ENCODE peak calls at places on chromosomes 4 and X, in six cellular contexts. One of them, this sample, is unnamed.

GRCh38 chrX:134676440-134676839 is 18.2 kb upstream of the PLAC1 start:
- DNase-seq in body of pancreas: no peak
- DNase-seq in choroid plexus epithelial cell: peak
- DNase-seq in esophagus muscularis mucosa: no peak
- DNase-seq in astrocyte: peak
- DNase-seq in psoas muscle: no peak
- DNase-seq in this sample: peak

GRCh38 chr4:3830774-3831528 is 64.8 kb downstream of the ADRA2C start:
- DNase-seq in body of pancreas: peak
- DNase-seq in choroid plexus epithelial cell: no peak
- DNase-seq in esophagus muscularis mucosa: no peak
- DNase-seq in astrocyte: no peak
- DNase-seq in psoas muscle: no peak
- DNase-seq in this sample: no peak

GRCh38 chr4:123244233-123244632 is 152.4 kb upstream of the SPRY1 start:
- DNase-seq in body of pancreas: peak
- DNase-seq in choroid plexus epithelial cell: peak
- DNase-seq in esophagus muscularis mucosa: no peak
- DNase-seq in astrocyte: no peak
- DNase-seq in psoas muscle: peak
- DNase-seq in this sample: no peak

GRCh38 chr4:2803624-2804448 is 11.0 kb downstream of the SH3BP2 start:
- DNase-seq in body of pancreas: peak
- DNase-seq in choroid plexus epithelial cell: no peak
- DNase-seq in esophagus muscularis mucosa: no peak
- DNase-seq in astrocyte: no peak
- DNase-seq in psoas muscle: peak
- DNase-seq in this sample: no peak

GRCh38 chrX:112067601-112068000 is 15.0 kb downstream of the TRPC5 start:
- DNase-seq in body of pancreas: no peak
- DNase-seq in choroid plexus epithelial cell: no peak
- DNase-seq in esophagus muscularis mucosa: no peak
- DNase-seq in astrocyte: no peak
- DNase-seq in psoas muscle: no peak
- DNase-seq in this sample: no peak

GRCh38 chr4:25637581-25638220 is 17.9 kb upstream of the SLC34A2 start:
- DNase-seq in body of pancreas: no peak
- DNase-seq in choroid plexus epithelial cell: no peak
- DNase-seq in esophagus muscularis mucosa: no peak
- DNase-seq in astrocyte: no peak
- DNase-seq in psoas muscle: no peak
- DNase-seq in this sample: no peak

GRCh38 chrX:22365460-22365859 is 92.7 kb downstream of the CBLL2 start:
- DNase-seq in body of pancreas: no peak
- DNase-seq in choroid plexus epithelial cell: peak
- DNase-seq in esophagus muscularis mucosa: no peak
- DNase-seq in astrocyte: peak
- DNase-seq in psoas muscle: no peak
- DNase-seq in this sample: peak

GRCh38 chrX:72569786-72570185 is 2.9 kb downstream of the HDAC8 start:
- DNase-seq in body of pancreas: no peak
- DNase-seq in choroid plexus epithelial cell: peak
- DNase-seq in esophagus muscularis mucosa: no peak
- DNase-seq in astrocyte: peak
- DNase-seq in psoas muscle: no peak
- DNase-seq in this sample: peak

GRCh38 chr4:188030401-188030800 is 34.8 kb downstream of the ZFP42 start:
- DNase-seq in body of pancreas: no peak
- DNase-seq in choroid plexus epithelial cell: no peak
- DNase-seq in esophagus muscularis mucosa: no peak
- DNase-seq in astrocyte: no peak
- DNase-seq in psoas muscle: no peak
- DNase-seq in this sample: no peak

GRCh38 chr4:91127891-91128290 is 1000.7 kb downstream of the CCSER1 start:
- DNase-seq in body of pancreas: no peak
- DNase-seq in choroid plexus epithelial cell: no peak
- DNase-seq in esophagus muscularis mucosa: no peak
- DNase-seq in astrocyte: no peak
- DNase-seq in psoas muscle: no peak
- DNase-seq in this sample: no peak

GRCh38 chrX:29666361-29666760 is 549.0 kb upstream of the MAGEB2 start:
- DNase-seq in body of pancreas: no peak
- DNase-seq in choroid plexus epithelial cell: peak
- DNase-seq in esophagus muscularis mucosa: no peak
- DNase-seq in astrocyte: peak
- DNase-seq in psoas muscle: no peak
- DNase-seq in this sample: no peak

GRCh38 chr4:96675420-96675819 is 835.5 kb downstream of the PDHA2 start:
- DNase-seq in body of pancreas: no peak
- DNase-seq in choroid plexus epithelial cell: no peak
- DNase-seq in esophagus muscularis mucosa: no peak
- DNase-seq in astrocyte: no peak
- DNase-seq in psoas muscle: no peak
- DNase-seq in this sample: no peak

GRCh38 chrX:70592091-70592490 is 147.5 kb downstream of the DLG3 start:
- DNase-seq in body of pancreas: no peak
- DNase-seq in choroid plexus epithelial cell: peak
- DNase-seq in esophagus muscularis mucosa: no peak
- DNase-seq in astrocyte: peak
- DNase-seq in psoas muscle: no peak
- DNase-seq in this sample: peak

GRCh38 chr4:153471691-153472080 is 5.5 kb downstream of the TMEM131L start:
- DNase-seq in body of pancreas: no peak
- DNase-seq in choroid plexus epithelial cell: no peak
- DNase-seq in esophagus muscularis mucosa: no peak
- DNase-seq in astrocyte: no peak
- DNase-seq in psoas muscle: no peak
- DNase-seq in this sample: peak
- H3K4me3 ChIP-seq in body of pancreas: no peak
- H3K4me3 ChIP-seq in choroid plexus epithelial cell: no peak
- H3K4me3 ChIP-seq in esophagus muscularis mucosa: no peak
- H3K4me3 ChIP-seq in astrocyte: no peak
- H3K4me3 ChIP-seq in psoas muscle: no peak
- H3K4me3 ChIP-seq in this sample: no peak

GRCh38 chr4:75490155-75490554 is 24.0 kb downstream of the RCHY1 start:
- DNase-seq in body of pancreas: no peak
- DNase-seq in choroid plexus epithelial cell: peak
- DNase-seq in esophagus muscularis mucosa: no peak
- DNase-seq in astrocyte: no peak
- DNase-seq in psoas muscle: no peak
- DNase-seq in this sample: peak
- TF ChIP-seq CTCF in body of pancreas: no peak
- TF ChIP-seq CTCF in choroid plexus epithelial cell: peak
- TF ChIP-seq CTCF in esophagus muscularis mucosa: peak
- TF ChIP-seq CTCF in astrocyte: no peak
- TF ChIP-seq CTCF in psoas muscle: peak
- TF ChIP-seq CTCF in this sample: peak

DNA sequence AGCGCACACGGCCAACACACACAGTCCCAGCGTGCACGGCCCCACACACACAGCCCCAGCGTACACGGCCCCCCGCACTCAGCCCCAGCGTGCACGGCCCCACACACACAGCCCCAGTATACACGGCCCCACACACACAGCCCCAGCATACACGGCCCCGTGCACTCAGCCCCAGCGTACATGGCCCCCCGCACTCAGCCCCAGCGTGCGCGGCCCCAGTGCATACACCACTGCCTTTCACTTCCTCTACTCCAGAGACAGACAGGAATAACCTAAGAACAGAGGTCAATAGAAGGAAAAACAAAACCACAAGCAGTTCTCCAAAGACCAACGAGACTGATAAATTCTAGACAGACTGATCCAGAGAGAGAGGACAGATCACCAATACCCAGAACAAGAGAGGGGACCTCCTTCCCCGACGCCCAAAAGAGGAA is 17.1 kb downstream of the GAK start:
- DNase-seq in body of pancreas: no peak
- DNase-seq in choroid plexus epithelial cell: peak
- DNase-seq in esophagus muscularis mucosa: no peak
- DNase-seq in astrocyte: no peak
- DNase-seq in psoas muscle: no peak
- DNase-seq in this sample: no peak
- H3K4me3 ChIP-seq in body of pancreas: no peak
- H3K4me3 ChIP-seq in choroid plexus epithelial cell: peak
- H3K4me3 ChIP-seq in esophagus muscularis mucosa: no peak
- H3K4me3 ChIP-seq in astrocyte: no peak
- H3K4me3 ChIP-seq in psoas muscle: no peak
- H3K4me3 ChIP-seq in this sample: no peak

GRCh38 chr4:46267866-46268265 is 122.1 kb downstream of the GABRA2 start:
- DNase-seq in body of pancreas: no peak
- DNase-seq in choroid plexus epithelial cell: no peak
- DNase-seq in esophagus muscularis mucosa: no peak
- DNase-seq in astrocyte: no peak
- DNase-seq in psoas muscle: no peak
- DNase-seq in this sample: no peak

GRCh38 chr4:46274717-46275116 is 115.2 kb downstream of the GABRA2 start:
- DNase-seq in body of pancreas: no peak
- DNase-seq in choroid plexus epithelial cell: peak
- DNase-seq in esophagus muscularis mucosa: no peak
- DNase-seq in astrocyte: no peak
- DNase-seq in psoas muscle: no peak
- DNase-seq in this sample: no peak

GRCh38 chr4:46266106-46266505 is 123.8 kb downstream of the GABRA2 start:
- DNase-seq in body of pancreas: no peak
- DNase-seq in choroid plexus epithelial cell: no peak
- DNase-seq in esophagus muscularis mucosa: no peak
- DNase-seq in astrocyte: no peak
- DNase-seq in psoas muscle: no peak
- DNase-seq in this sample: no peak

DNA sequence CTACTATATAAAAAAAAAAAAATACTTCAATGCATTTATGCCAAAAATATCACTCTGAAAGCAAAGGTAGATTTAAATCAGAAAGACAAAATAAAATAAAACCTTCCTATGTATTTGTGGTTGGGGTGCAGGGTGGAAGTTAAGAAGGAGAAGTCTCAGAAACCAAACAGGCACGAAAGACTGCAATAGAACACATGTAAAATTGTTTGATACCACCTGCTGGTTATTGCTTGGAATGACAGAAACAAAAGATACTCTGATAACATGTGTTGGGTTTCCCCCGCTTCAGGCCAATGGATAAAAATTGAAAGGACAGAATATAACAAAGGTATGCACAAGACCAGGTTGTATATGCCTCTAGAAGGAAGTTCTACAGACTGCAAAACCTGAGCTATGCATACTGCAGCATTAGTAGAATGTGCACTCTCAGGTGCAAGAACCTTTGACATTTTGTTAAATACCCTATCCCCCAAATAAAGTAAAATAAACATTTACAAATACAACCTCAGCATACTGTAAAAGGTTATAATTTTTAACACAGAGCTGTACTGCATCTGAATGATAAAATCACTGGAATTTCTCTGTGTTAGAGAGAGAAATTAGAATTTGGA is 118.8 kb downstream of the GABRA2 start:
- DNase-seq in body of pancreas: no peak
- DNase-seq in choroid plexus epithelial cell: peak
- DNase-seq in esophagus muscularis mucosa: no peak
- DNase-seq in astrocyte: peak
- DNase-seq in psoas muscle: no peak
- DNase-seq in this sample: no peak
- TF ChIP-seq CTCF in body of pancreas: no peak
- TF ChIP-seq CTCF in choroid plexus epithelial cell: peak
- TF ChIP-seq CTCF in esophagus muscularis mucosa: peak
- TF ChIP-seq CTCF in astrocyte: peak
- TF ChIP-seq CTCF in psoas muscle: peak
- TF ChIP-seq CTCF in this sample: peak